ENCODE peak calls at places on chromosomes 7 and 10, in four cellular contexts. One of them, this sample, is unnamed.

GRCh38 chr10:110138197-110138812 is 69.1 kb upstream of the MXI1 start:
- DNase-seq in colonic mucosa: no peak
- DNase-seq in GM12878: no peak
- DNase-seq in left ventricle myocardium inferior: no peak
- DNase-seq in this sample: no peak

GRCh38 chr7:18495412-18496335 is at the start of gene HDAC9:
- DNase-seq in colonic mucosa: no peak
- DNase-seq in GM12878: peak; percentile 56
- DNase-seq in left ventricle myocardium inferior: peak; percentile 32
- DNase-seq in this sample: no peak

GRCh38 chr10:132449051-132449825 is 52.2 kb downstream of the PWWP2B start:
- DNase-seq in colonic mucosa: peak; percentile 88
- DNase-seq in GM12878: no peak
- DNase-seq in left ventricle myocardium inferior: no peak
- DNase-seq in this sample: peak; percentile 84

GRCh38 chr10:132105302-132105995 is 39.7 kb downstream of the JAKMIP3 start:
- DNase-seq in colonic mucosa: no peak
- DNase-seq in GM12878: no peak
- DNase-seq in left ventricle myocardium inferior: no peak
- DNase-seq in this sample: peak; percentile 5

GRCh38 chr7:73615886-73616285 is 8.4 kb downstream of the MLXIPL start:
- DNase-seq in colonic mucosa: no peak
- DNase-seq in GM12878: no peak
- DNase-seq in left ventricle myocardium inferior: no peak
- DNase-seq in this sample: no peak

GRCh38 chr7:47497367-47498096 is 84.4 kb downstream of the TNS3 start:
- DNase-seq in colonic mucosa: no peak
- DNase-seq in GM12878: peak; percentile 52
- DNase-seq in left ventricle myocardium inferior: no peak
- DNase-seq in this sample: no peak

GRCh38 chr10:71521504-71522290 is 125.0 kb downstream of the CDH23 start:
- DNase-seq in colonic mucosa: no peak
- DNase-seq in GM12878: no peak
- DNase-seq in left ventricle myocardium inferior: no peak
- DNase-seq in this sample: no peak

GRCh38 chr10:45425628-45426563 is 51.9 kb downstream of the ALOX5 start:
- DNase-seq in colonic mucosa: no peak
- DNase-seq in GM12878: no peak
- DNase-seq in left ventricle myocardium inferior: no peak
- DNase-seq in this sample: no peak

GRCh38 chr10:72567884-72568283 is 58.0 kb downstream of the MICU1 start:
- DNase-seq in colonic mucosa: no peak
- DNase-seq in GM12878: no peak
- DNase-seq in left ventricle myocardium inferior: no peak
- DNase-seq in this sample: no peak
- TF ChIP-seq CTCF in colonic mucosa: no peak
- TF ChIP-seq CTCF in GM12878: peak; percentile 57
- TF ChIP-seq CTCF in left ventricle myocardium inferior: peak; percentile 46
- TF ChIP-seq CTCF in this sample: no peak

DNA sequence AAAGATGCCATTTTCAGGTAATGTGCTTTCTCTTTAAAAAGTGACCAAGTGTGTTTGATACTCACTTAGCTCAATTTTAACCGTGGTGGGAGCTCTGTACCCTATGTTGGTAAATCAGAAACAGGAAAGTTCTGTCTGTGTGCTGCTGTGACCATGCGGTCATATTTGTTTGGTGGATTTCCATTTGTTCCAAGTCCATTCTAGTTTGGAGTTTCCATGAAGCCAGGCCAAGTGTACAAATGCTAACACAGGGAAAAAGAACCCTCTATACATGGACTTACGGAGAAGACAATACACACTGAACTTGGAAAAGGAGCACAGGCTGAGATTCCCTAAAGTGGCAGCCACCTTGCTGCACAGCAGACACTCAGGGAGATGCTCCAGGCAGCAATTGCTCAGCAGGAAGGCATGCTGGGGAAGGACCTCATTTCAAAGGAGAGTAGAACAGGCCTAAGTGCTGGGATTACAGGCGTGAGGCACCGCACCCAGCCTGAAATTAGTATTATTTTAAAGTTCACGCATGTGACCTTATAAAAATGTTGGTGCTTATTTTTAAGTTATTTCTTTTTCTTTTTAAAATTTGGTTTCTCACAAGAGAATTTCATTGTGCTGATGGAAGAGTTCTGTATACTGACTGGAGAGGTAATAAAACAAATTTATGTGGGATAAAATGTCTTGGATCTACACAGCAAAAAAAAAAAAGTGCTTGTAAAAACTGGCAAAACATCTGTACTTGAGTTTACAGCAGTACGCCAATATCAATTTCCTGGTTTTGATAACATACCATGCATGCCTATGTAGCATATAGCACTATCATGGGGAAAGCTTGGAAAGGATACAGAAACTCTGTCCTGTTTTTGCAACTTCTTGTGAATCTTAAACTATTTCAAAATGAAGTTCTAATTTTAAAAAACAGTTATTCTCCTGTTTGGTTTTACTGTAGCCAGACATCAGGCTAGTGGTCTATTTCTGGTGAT is 436.2 kb downstream of the KCNMA1 start:
- DNase-seq in colonic mucosa: no peak
- DNase-seq in GM12878: no peak
- DNase-seq in left ventricle myocardium inferior: no peak
- DNase-seq in this sample: no peak
- H3K4me3 ChIP-seq in colonic mucosa: no peak overlapping the region
- H3K4me3 ChIP-seq in GM12878: no peak overlapping the region
- H3K4me3 ChIP-seq in left ventricle myocardium inferior: no peak overlapping the region
- H3K4me3 ChIP-seq in this sample: no peak overlapping the region

GRCh38 chr10:47225186-47225927 is 74.6 kb upstream of the GDF10 start:
- DNase-seq in colonic mucosa: no peak
- DNase-seq in GM12878: no peak
- DNase-seq in left ventricle myocardium inferior: no peak
- DNase-seq in this sample: no peak
- TF ChIP-seq CTCF in colonic mucosa: no peak
- TF ChIP-seq CTCF in GM12878: no peak
- TF ChIP-seq CTCF in left ventricle myocardium inferior: no peak
- TF ChIP-seq CTCF in this sample: no peak

GRCh38 chr7:1620835-1621234 is 49.2 kb upstream of the ELFN1 start:
- DNase-seq in colonic mucosa: no peak
- DNase-seq in GM12878: no peak
- DNase-seq in left ventricle myocardium inferior: no peak
- DNase-seq in this sample: no peak

GRCh38 chr7:1621718-1622117 is 48.4 kb upstream of the ELFN1 start:
- DNase-seq in colonic mucosa: no peak
- DNase-seq in GM12878: no peak
- DNase-seq in left ventricle myocardium inferior: no peak
- DNase-seq in this sample: no peak

GRCh38 chr7:1624999-1625927 is 44.8 kb upstream of the ELFN1 start:
- DNase-seq in colonic mucosa: no peak
- DNase-seq in GM12878: no peak
- DNase-seq in left ventricle myocardium inferior: no peak
- DNase-seq in this sample: no peak

GRCh38 chr7:1623810-1624209 is 46.3 kb upstream of the ELFN1 start:
- DNase-seq in colonic mucosa: no peak
- DNase-seq in GM12878: no peak
- DNase-seq in left ventricle myocardium inferior: no peak
- DNase-seq in this sample: no peak

DNA sequence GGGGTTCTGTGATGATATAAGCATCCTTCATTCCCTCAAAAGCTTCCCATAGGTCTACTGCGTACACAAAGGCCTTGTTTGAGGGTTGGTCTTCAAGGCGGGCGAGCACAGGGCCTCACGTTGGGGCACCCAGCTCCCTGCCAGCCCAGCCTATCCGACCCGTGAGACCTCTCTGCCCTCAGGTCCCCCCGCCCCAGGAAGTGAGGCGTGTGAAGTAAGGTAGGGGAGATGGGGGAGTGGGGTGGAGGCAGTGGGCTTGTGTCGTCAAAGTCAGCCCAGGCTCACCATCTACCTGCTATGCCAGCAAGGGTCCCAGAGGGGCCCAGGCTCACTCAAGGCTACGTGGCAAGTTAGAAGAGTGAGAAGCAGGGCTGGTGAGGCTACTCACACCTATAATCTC is 47.6 kb upstream of the ELFN1 start:
- DNase-seq in colonic mucosa: no peak
- DNase-seq in GM12878: no peak
- DNase-seq in left ventricle myocardium inferior: no peak
- DNase-seq in this sample: no peak
- H3K4me3 ChIP-seq in colonic mucosa: no peak overlapping the region
- H3K4me3 ChIP-seq in GM12878: no peak overlapping the region
- H3K4me3 ChIP-seq in left ventricle myocardium inferior: no peak overlapping the region
- H3K4me3 ChIP-seq in this sample: no peak overlapping the region

GRCh38 chr10:73819513-73820093 is 8.2 kb upstream of the NDST2 start:
- DNase-seq in colonic mucosa: peak; percentile 87
- DNase-seq in GM12878: no peak
- DNase-seq in left ventricle myocardium inferior: peak; percentile 53
- DNase-seq in this sample: peak; percentile 83
- TF ChIP-seq CTCF in colonic mucosa: no peak
- TF ChIP-seq CTCF in GM12878: no peak
- TF ChIP-seq CTCF in left ventricle myocardium inferior: no peak
- TF ChIP-seq CTCF in this sample: no peak

GRCh38 chr10:126904493-126904806 is 778 bp upstream of the DOCK1 start:
- DNase-seq in colonic mucosa: no peak
- DNase-seq in GM12878: no peak
- DNase-seq in left ventricle myocardium inferior: no peak
- DNase-seq in this sample: no peak

GRCh38 chr10:126906704-126907422 is 1.6 kb downstream of the DOCK1 start:
- DNase-seq in colonic mucosa: no peak
- DNase-seq in GM12878: no peak
- DNase-seq in left ventricle myocardium inferior: no peak
- DNase-seq in this sample: no peak

GRCh38 chr10:126907423-126907970 is 2.3 kb downstream of the DOCK1 start:
- DNase-seq in colonic mucosa: no peak
- DNase-seq in GM12878: no peak
- DNase-seq in left ventricle myocardium inferior: no peak
- DNase-seq in this sample: no peak

GRCh38 chr10:126904807-126905686 is at the start of gene DOCK1:
- DNase-seq in colonic mucosa: peak; percentile 79
- DNase-seq in GM12878: no peak
- DNase-seq in left ventricle myocardium inferior: peak; percentile 72
- DNase-seq in this sample: peak; percentile 75

DNA sequence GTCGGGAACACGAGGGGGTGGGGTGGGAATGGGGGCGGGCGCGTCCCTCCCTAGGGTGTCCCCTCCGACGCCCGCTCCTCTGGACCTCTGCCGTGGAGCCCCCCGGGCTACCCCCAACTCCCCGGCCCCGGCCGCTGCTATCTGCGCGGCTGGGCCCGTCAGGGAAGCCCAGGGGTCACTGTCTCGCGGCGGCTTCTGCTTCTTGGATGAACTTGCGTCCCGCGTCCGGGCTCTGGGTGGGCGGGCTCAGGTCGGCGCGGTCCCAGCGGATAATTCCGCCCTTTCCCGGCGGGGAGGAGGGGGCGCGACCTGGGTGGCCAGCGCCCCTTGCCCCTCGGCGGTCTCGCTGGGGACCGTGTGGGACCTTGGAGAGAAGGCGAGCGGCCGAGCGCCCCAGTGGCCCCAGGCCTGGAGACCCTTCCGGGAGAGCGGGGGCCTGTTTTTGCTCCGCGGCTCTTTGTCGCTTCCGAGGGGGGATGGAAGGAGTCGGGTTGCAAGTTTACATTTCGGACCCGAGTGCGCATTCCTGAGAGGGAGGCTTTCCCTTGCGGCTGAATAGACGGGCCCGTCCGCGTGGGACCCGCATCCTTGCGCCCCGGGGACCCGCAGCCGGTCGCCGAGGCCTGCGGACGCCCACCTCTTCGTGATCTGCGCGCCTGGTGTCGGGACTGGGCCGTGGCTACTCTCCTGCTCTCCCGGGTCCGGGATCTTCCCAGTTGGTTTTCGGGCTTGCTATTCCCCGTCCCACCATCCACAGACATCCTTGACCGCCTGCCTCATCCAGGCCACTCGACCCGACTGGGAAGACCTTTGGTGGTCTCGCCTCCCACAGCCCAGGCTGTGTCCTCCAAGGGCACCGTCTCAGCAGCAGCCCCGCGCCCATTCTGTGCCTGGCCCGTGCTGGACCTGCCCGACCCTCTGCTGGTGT is 812 bp downstream of the DOCK1 start:
- DNase-seq in colonic mucosa: peak; percentile 42
- DNase-seq in GM12878: no peak
- DNase-seq in left ventricle myocardium inferior: peak; percentile 41
- DNase-seq in this sample: no peak
- H3K4me3 ChIP-seq in colonic mucosa: peak overlapping the region; percentile 79
- H3K4me3 ChIP-seq in GM12878: no peak overlapping the region
- H3K4me3 ChIP-seq in left ventricle myocardium inferior: peak overlapping the region; percentile 89
- H3K4me3 ChIP-seq in this sample: peak overlapping the region; percentile 82